ENCODE peak calls at places on chromosomes 6 and 20, in eight cellular contexts. G is activated T-cell treated with anti-CD3 and anti-CD28 coated beads, Interleukin-2, amount 50 U/mL, for 72 hours; V is cardiac fibroblast; C is NCI-H1092 treated with DMSO at 0.1 percent for 48 hours; B is GM04504; Q is right lobe of liver; M is amygdala; F is stimulated activated CD4-positive, alpha-beta T cell treated with anti-CD3 and anti-CD28 coated beads, Interleukin-15, amount 100 ng/mL, for 1 hour. E is an unnamed sample.

GRCh38 chr20:18431206-18431605 is 35.6 kb downstream of the DZANK1 start:
- DNase-seq in V (peak; percentile 5), G (no peak), Q (no peak), C (no peak), B (no peak), F (no peak), M (no peak), E (no peak)

GRCh38 chr6:133966654-133967300 is 13.8 kb downstream of the TBPL1 start:
- DNase-seq in C (no peak), F (no peak), V (no peak), Q (no peak), G (no peak), B (no peak), M (no peak), E (no peak)

GRCh38 chr20:50169329-50169823 is 15.9 kb upstream of the PEDS1 start:
- DNase-seq in G (peak; percentile 73), Q (peak; percentile 71), F (peak; percentile 77), C (peak; percentile 51), B (peak; percentile 51), M (peak; percentile 55), V (peak; percentile 85), E (peak; percentile 69)

GRCh38 chr6:122491915-122492537 is 20.4 kb upstream of the SERINC1 start:
- DNase-seq in C (peak; percentile 71), B (peak; percentile 36), F (peak; percentile 46), M (peak; percentile 11), Q (peak; percentile 70), V (peak; percentile 79), G (peak; percentile 73), E (peak; percentile 53)

GRCh38 chr6:97497713-97498331 is 214.8 kb upstream of the MMS22L start:
- DNase-seq in G (peak; percentile 58), Q (peak; percentile 73), M (peak; percentile 4), V (peak; percentile 80), C (peak; percentile 59), F (peak; percentile 30), B (peak; percentile 34), E (peak; percentile 58)

GRCh38 chr20:19098806-19099578 is 113.5 kb upstream of the SLC24A3 start:
- DNase-seq in V (no peak), Q (no peak), B (no peak), M (no peak), F (no peak), C (no peak), G (no peak), E (no peak)

GRCh38 chr6:31969712-31970603 is 2.0 kb downstream of the DXO start:
- DNase-seq in M (no peak), F (no peak), C (no peak), Q (no peak), V (no peak), G (no peak), B (no peak), E (no peak)

GRCh38 chr20:46575394-46575793 is 24.9 kb upstream of the OCSTAMP start:
- DNase-seq in V (no peak), B (no peak), G (no peak), C (no peak), Q (no peak), M (no peak), F (no peak), E (no peak)

GRCh38 chr6:120451508-120451907 is 882.8 kb downstream of the TBC1D32 start:
- DNase-seq in V (no peak), F (no peak), B (no peak), G (no peak), Q (no peak), M (no peak), C (no peak), E (no peak)

GRCh38 chr20:1702288-1702687 is 44.7 kb upstream of the SIRPG start:
- DNase-seq in F (no peak), B (no peak), M (no peak), G (no peak), V (no peak), Q (no peak), C (no peak), E (no peak)

GRCh38 chr6:163008626-163009025 is 280.9 kb downstream of the PACRG start:
- DNase-seq in M (no peak), F (no peak), C (no peak), V (no peak), Q (no peak), G (no peak), B (no peak), E (no peak)

GRCh38 chr6:35452186-35453090 is at the start of gene FANCE:
- DNase-seq in V (peak; percentile 94), M (peak; percentile 74), G (peak; percentile 95), Q (peak; percentile 96), F (peak; percentile 84), C (peak; percentile 72), B (peak; percentile 76), E (peak; percentile 97)

GRCh38 chr6:143126574-143126941 is 65.9 kb downstream of the AIG1 start:
- DNase-seq in V (no peak), B (no peak), C (no peak), M (no peak), Q (no peak), G (no peak), F (no peak), E (no peak)

GRCh38 chr20:14956026-14956425 is 618.6 kb upstream of the FLRT3 start:
- DNase-seq in F (no peak), M (no peak), Q (no peak), C (no peak), V (no peak), G (no peak), B (no peak), E (no peak)

GRCh38 chr6:107106165-107106564 is 9.2 kb downstream of the BEND3 start:
- DNase-seq in G (no peak), C (no peak), Q (no peak), M (no peak), F (no peak), V (no peak), B (no peak), E (no peak)

GRCh38 chr6:45677381-45677992 is 299.8 kb upstream of the SUPT3H start:
- DNase-seq in F (no peak), M (no peak), G (peak; percentile 48), Q (no peak), C (no peak), V (peak; percentile 48), B (no peak), E (no peak)

GRCh38 chr20:14336667-14337066 is 745 bp downstream of the FLRT3 start:
- DNase-seq in F (no peak), G (no peak), B (no peak), Q (no peak), V (peak; percentile 22), M (no peak), C (peak; percentile 23), E (no peak)

GRCh38 chr6:1103945-1104623 is 207.8 kb upstream of the FOXQ1 start:
- DNase-seq in B (no peak), F (no peak), V (no peak), Q (no peak), M (no peak), G (no peak), C (no peak), E (no peak)

GRCh38 chr6:41970436-41970846 is 28.8 kb upstream of the CCND3 start:
- DNase-seq in C (no peak), B (peak; percentile 27), Q (no peak), M (no peak), F (peak; percentile 39), G (peak; percentile 61), V (peak; percentile 62), E (no peak)

GRCh38 chr6:134217110-134217509 is 100.8 kb downstream of the SGK1 start:
- DNase-seq in V (no peak), M (no peak), G (no peak), C (no peak), B (peak; percentile 25), F (no peak), Q (no peak), E (no peak)

GRCh38 chr20:478949-479429 is 16.7 kb upstream of the TBC1D20 start:
- DNase-seq in V (peak; percentile 77), M (no peak), B (no peak), C (peak; percentile 41), G (peak; percentile 19), Q (no peak), F (no peak), E (peak; percentile 14)

GRCh38 chr6:152893187-152893586 is 89.7 kb downstream of the FBXO5 start:
- DNase-seq in B (no peak), G (no peak), C (no peak), V (no peak), F (no peak), M (no peak), Q (no peak), E (no peak)

E was measured in neuronal stem cell.